ENCODE peak calls at places on chromosomes 5 and 9, in five cellular contexts. L, I, T, O and X are unnamed samples. For H3K36me3, the result is how much of the 10 kb centered on the place peaks cover.

GRCh38 chr5:172494630-172495505 is 40.5 kb upstream of the SH3PXD2B start:
- DNase-seq in L (no peak), I (no peak), T (no peak), O (no peak), X (no peak)

GRCh38 chr5:42944989-42945388 is 95.1 kb downstream of the ANXA2R start:
- DNase-seq in L (no peak), I (no peak), T (peak), O (no peak), X (no peak)

GRCh38 chr5:132681476-132681831 is 7.7 kb downstream of the IL4 start:
- DNase-seq in L (no peak), I (no peak), T (no peak), O (no peak), X (no peak)

GRCh38 chr5:132009706-132010405 is 1.6 kb downstream of the ACSL6 start:
- DNase-seq in L (no peak), I (no peak), T (no peak), O (peak), X (peak)

GRCh38 chr5:11468334-11469039 is 435.8 kb downstream of the CTNND2 start:
- DNase-seq in L (no peak), I (no peak), T (peak), O (no peak), X (no peak)

GRCh38 chr9:113247640-113248039 is 26.3 kb downstream of the SLC31A1 start:
- DNase-seq in L (no peak), I (no peak), T (no peak), O (no peak), X (no peak)

GRCh38 chr5:43227655-43228054 is 35.6 kb downstream of the NIM1K start:
- DNase-seq in L (peak), I (peak), T (peak), O (no peak), X (no peak)

GRCh38 chr5:120405291-120405864 is 58.7 kb upstream of the PRR16 start:
- DNase-seq in L (no peak), I (no peak), T (peak), O (no peak), X (no peak)

GRCh38 chr9:77977210-77977611 is 54.4 kb downstream of the GNAQ start:
- DNase-seq in L (peak), I (peak), T (peak), O (peak), X (peak)

GRCh38 chr9:118128313-118128712 is 424.1 kb downstream of the TLR4 start:
- DNase-seq in L (no peak), I (no peak), T (no peak), O (no peak), X (no peak)

GRCh38 chr5:112742424-112742823 is 4.7 kb downstream of the APC start:
- DNase-seq in L (no peak), I (no peak), T (no peak), O (no peak), X (no peak)

GRCh38 chr9:109417585-109418544 is 80.2 kb downstream of the PTPN3 start:
- DNase-seq in L (no peak), I (no peak), T (no peak), O (no peak), X (no peak)

GRCh38 chr9:38032266-38032830 is 36.7 kb downstream of the SHB start:
- DNase-seq in L (peak), I (no peak), T (no peak), O (peak), X (peak)

GRCh38 chr5:61311836-61312808 is 19.9 kb upstream of the ZSWIM6 start:
- DNase-seq in L (no peak), I (no peak), T (peak), O (no peak), X (no peak)

GRCh38 chr9:696332-697090 is 145.0 kb upstream of the DMRT1 start:
- DNase-seq in L (peak), I (no peak), T (peak), O (no peak), X (no peak)

DNA sequence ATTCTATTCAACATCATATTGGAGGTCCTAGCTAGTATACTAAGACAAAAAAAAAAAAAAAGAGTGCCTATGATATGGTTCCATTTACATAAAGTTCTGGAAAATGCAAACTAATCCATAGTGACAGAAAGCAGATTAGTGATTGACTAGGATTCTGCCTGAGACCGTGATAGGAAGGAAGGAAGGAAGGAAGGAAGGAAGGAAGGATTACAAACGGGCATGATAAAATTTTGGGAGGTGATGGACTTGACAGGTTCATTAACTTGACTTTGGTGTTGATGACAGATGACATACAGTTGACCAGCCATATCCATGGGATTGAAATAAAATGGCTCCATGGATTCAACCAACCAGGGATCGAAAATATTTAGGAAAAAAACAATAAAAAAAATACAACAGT is 79.1 kb upstream of the MAN2A1 start:
- DNase-seq in L (no peak), I (no peak), T (no peak), O (no peak), X (no peak)
- H3K4me3 ChIP-seq in L (no peak), I (no peak), T (no peak), O (no peak), X (no peak)

GRCh38 chr9:134647359-134648115 is 5.9 kb downstream of the COL5A1 start:
- DNase-seq in L (no peak), I (no peak), T (no peak), O (peak), X (no peak)

GRCh38 chr9:134645607-134646365 is 4.2 kb downstream of the COL5A1 start:
- DNase-seq in L (no peak), I (no peak), T (no peak), O (no peak), X (no peak)

GRCh38 chr9:134643306-134643705 is 1.7 kb downstream of the COL5A1 start:
- DNase-seq in L (no peak), I (peak), T (no peak), O (no peak), X (no peak)

GRCh38 chr9:134642385-134643181 is 980 bp downstream of the COL5A1 start:
- DNase-seq in L (peak), I (peak), T (peak), O (peak), X (peak)

DNA sequence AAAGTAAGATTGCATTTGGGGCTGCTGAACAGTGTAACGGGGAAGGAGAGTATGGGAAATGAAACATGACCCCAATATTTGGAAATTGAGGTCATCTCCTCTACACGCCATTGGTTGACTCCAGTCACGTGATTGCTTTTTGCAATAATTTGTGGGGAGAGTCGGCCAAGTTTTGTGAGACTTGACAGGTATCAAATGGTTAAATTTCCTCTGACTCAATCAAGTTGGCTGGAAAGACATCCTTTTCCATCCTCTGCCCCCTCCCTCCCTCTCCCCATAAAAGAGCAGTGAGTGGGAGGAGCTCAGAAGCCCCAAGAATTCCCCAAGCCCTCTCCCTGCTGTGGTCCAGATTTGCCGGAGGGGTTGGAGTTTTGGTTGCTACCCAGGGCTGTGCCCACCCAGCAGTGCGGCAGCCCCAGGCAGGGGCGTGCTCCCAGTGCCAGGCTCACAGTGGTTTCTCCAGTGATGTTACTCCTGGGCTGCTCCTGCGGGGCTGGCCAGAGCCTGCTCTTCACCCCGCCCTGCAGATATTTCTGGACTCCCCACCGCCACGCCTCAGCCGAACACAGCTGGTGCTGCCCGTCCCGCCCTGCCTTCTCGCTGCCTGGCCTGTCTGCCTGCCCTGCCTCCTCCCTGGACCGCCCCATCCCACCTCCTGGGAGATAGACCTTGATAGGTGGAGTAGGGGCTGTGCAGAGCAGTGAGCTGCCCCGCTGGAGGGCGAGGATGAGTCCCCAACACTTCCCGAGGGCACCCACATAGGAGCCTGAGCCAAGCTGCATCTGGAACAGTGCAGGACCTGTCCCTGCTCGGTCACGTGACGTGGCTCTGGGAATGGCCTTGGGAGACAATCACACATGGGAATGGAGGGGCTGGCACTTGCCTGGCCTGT is 3.4 kb downstream of the COL5A1 start:
- DNase-seq in L (peak), I (peak), T (peak), O (peak), X (peak)
- H3K36me3 ChIP-seq in L (under half), I (under half), T (under half), O (under half), X (under half)

GRCh38 chr9:18208166-18209059 is 265.5 kb upstream of the ADAMTSL1 start:
- DNase-seq in L (peak), I (peak), T (peak), O (no peak), X (peak)
- TF ChIP-seq CTCF in L (peak), I (peak), T (peak), O (peak), X (peak)

DNA sequence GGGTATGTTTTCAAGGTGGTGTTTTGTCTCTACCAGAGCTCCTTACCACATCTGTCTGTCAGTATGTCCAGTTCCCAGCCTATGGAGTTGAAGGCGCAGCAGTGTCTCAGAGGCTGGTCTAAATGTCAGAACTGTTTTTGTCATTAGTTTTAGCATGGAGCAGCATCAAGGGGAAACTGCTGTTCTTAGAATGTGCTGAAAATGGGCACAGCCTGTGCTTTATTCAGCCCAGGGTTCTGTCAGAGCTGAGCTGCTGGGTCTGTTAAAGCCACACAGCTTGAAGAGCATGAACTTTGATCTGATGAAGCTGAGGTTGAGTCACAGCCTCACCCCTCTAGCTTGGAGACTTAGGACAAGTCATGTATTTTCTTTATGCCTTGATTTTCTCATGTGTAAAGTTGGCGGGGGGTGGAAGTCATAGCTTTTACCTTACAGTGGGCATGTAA is 71.9 kb downstream of the RALGPS1 start:
- DNase-seq in L (no peak), I (no peak), T (no peak), O (no peak), X (no peak)
- H3K4me3 ChIP-seq in L (no peak), I (no peak), T (no peak), O (no peak), X (no peak)

DNA sequence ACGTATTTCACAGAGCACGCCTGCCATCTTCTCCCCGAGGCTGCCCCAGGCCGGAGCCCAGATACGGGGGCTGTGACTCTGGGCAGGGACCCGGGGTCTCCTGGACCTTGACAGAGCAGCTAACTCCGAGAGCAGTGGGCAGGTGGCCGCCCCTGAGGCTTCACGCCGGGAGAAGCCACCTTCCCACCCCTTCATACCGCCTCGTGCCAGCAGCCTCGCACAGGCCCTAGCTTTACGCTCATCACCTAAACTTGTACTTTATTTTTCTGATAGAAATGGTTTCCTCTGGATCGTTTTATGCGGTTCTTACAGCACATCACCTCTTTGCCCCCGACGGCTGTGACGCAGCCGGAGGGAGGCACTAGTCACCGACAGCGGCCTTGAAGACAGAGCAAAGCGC is 9.6 kb downstream of the QRFP start:
- DNase-seq in L (no peak), I (peak), T (no peak), O (peak), X (no peak)
- H3K36me3 ChIP-seq in L (under half), I (under half), T (under half), O (under half), X (under half)

GRCh38 chr9:128881884-128882676 is at the start of the genes KYAT1 and LRRC8A:
- DNase-seq in L (peak), I (peak), T (peak), O (peak), X (peak)
- TF ChIP-seq CTCF in L (no peak), I (no peak), T (no peak), O (peak), X (no peak)

DNA sequence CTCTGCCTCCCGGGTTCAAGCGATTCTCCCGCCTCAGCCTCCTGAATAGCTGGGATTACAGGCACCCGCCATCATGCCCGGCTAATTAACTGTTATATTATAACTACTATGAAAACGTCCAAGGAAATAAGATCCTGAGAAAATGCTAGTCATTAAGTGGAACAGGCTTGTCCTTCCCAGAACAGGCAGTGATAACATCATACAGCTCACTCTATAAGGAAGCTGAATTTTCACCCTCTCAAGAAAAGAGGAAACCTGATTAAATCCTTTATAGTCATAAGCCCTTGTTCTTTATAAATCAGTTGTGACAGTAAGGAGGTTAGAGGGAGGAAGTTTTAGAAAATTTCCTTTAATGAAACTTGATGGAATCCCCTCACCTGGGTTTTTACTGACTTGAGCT is 163.9 kb upstream of the CLINT1 start:
- DNase-seq in L (no peak), I (no peak), T (no peak), O (no peak), X (no peak)
- H3K4me3 ChIP-seq in L (no peak), I (no peak), T (no peak), O (no peak), X (no peak)

DNA sequence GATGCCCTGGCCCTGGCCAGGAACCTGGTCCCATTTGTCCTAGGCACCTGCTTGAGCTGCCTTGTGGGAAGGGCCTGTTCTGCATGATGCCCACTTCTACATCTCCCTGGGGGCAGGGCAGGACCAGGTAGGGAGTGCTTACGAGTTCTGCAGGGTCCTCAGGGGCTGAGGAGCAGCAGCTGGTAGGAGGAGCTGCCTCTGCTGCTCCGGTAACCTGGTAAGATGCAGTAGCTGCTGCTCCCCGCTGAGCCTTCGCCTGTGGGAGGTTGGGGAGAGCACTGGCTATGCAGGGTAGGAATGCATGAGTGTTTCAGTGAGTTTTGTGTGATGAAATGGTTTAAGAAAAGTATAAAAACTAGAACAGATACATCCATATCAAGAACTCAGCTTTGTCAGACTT is 13.6 kb downstream of the LRRC8A start:
- DNase-seq in L (no peak), I (no peak), T (no peak), O (no peak), X (no peak)
- H3K36me3 ChIP-seq in L (under half), I (under half), T (under half), O (under half), X (under half)